ENCODE peak calls at places on chromosomes 2 and 18, in six cellular contexts. V is foreskin fibroblast; J is transverse colon; N is CD8-positive, alpha-beta T cell; M is fibroblast of lung; U is tibial artery. O is an unnamed sample.

GRCh38 chr2:182318466-182319309 is 108.1 kb downstream of the PDE1A start:
- DNase-seq in N (no peak), J (no peak), V (no peak), U (no peak), M (peak), O (no peak)

GRCh38 chr18:2617974-2618373 is 37.6 kb upstream of the SMCHD1 start:
- DNase-seq in J (no peak), M (no peak), U (no peak), N (no peak), V (peak), O (no peak)

GRCh38 chr2:241894056-241894641 is 24.6 kb downstream of the RTP5 start:
- DNase-seq in V (no peak), U (peak), M (no peak), N (no peak), J (no peak), O (no peak)

GRCh38 chr2:108940156-108940555 is 48.9 kb downstream of the EDAR start:
- DNase-seq in V (no peak), N (no peak), J (no peak), U (no peak), M (no peak), O (no peak)

GRCh38 chr2:74985983-74986382 is 27.5 kb downstream of the POLE4 start:
- DNase-seq in M (no peak), N (no peak), U (no peak), J (no peak), V (no peak), O (no peak)

GRCh38 chr2:85154048-85154753 is 21.0 kb downstream of the TCF7L1 start:
- DNase-seq in V (no peak), M (peak), N (no peak), U (no peak), J (no peak), O (no peak)

GRCh38 chr2:188746727-188747126 is 227.4 kb upstream of the COL3A1 start:
- DNase-seq in J (no peak), N (no peak), M (peak), U (no peak), V (peak), O (no peak)

GRCh38 chr18:56240405-56240804 is 398.0 kb downstream of the TXNL1 start:
- DNase-seq in M (peak), J (no peak), V (peak), N (no peak), U (no peak), O (no peak)

GRCh38 chr2:57278451-57278850 is 768.2 kb upstream of the VRK2 start:
- DNase-seq in V (no peak), J (no peak), N (no peak), M (no peak), U (no peak), O (no peak)

GRCh38 chr2:19651466-19651865 is 250.3 kb downstream of the TTC32 start:
- DNase-seq in V (peak), M (peak), N (no peak), U (no peak), J (no peak), O (no peak)

GRCh38 chr2:26327291-26328272 is 18.4 kb upstream of the SELENOI start:
- DNase-seq in M (peak), U (no peak), J (no peak), N (no peak), V (peak), O (no peak)

GRCh38 chr2:138724765-138725459 is 55.3 kb downstream of the NXPH2 start:
- DNase-seq in V (no peak), U (no peak), M (no peak), N (no peak), J (no peak), O (no peak)

GRCh38 chr18:5417342-5417741 is 121.8 kb upstream of the ZBTB14 start:
- DNase-seq in V (peak), M (peak), N (no peak), U (peak), J (no peak), O (no peak)

GRCh38 chr2:98669675-98670074 is 61.3 kb downstream of the MGAT4A start:
- DNase-seq in V (no peak), M (peak), U (no peak), N (no peak), J (no peak), O (no peak)

GRCh38 chr2:236535024-236535423 is 34.6 kb upstream of the ACKR3 start:
- DNase-seq in U (no peak), M (peak), V (peak), J (no peak), N (no peak), O (no peak)

GRCh38 chr2:113184531-113185230 is 10.9 kb downstream of the PSD4 start:
- DNase-seq in N (no peak), J (no peak), M (no peak), U (no peak), V (no peak), O (no peak)

GRCh38 chr2:195318440-195319111 is 338.4 kb upstream of the SLC39A10 start:
- DNase-seq in J (peak), N (peak), M (peak), V (peak), U (no peak), O (peak)

GRCh38 chr2:240229603-240230423 is 89.4 kb upstream of the OTOS start:
- DNase-seq in U (no peak), N (no peak), J (no peak), V (peak), M (peak), O (no peak)

GRCh38 chr2:73013941-73014340 is 57.6 kb downstream of the SFXN5 start:
- DNase-seq in V (peak), J (no peak), M (peak), N (no peak), U (no peak), O (no peak)

GRCh38 chr2:68237404-68237803 is 14.9 kb downstream of the PPP3R1 start:
- DNase-seq in U (no peak), N (no peak), M (peak), V (peak), J (no peak), O (no peak)

GRCh38 chr2:230798769-230799399 is 65.9 kb upstream of the ITM2C start:
- DNase-seq in M (peak), U (no peak), N (peak), V (peak), J (no peak), O (peak)

GRCh38 chr2:84894131-84894586 is 11.3 kb upstream of the TMSB10 start:
- DNase-seq in U (no peak), V (no peak), J (no peak), N (no peak), M (no peak), O (no peak)

GRCh38 chr2:8004250-8004681 is 677.6 kb upstream of the ID2 start:
- DNase-seq in N (no peak), U (peak), M (peak), J (peak), V (peak), O (no peak)

GRCh38 chr2:37566517-37566961 is 104.9 kb downstream of the CDC42EP3 start:
- DNase-seq in V (peak), M (peak), U (peak), N (no peak), J (no peak), O (no peak)

GRCh38 chr18:70907673-70908072 is 618.8 kb downstream of the SOCS6 start:
- DNase-seq in M (peak), V (no peak), J (no peak), U (no peak), N (no peak), O (no peak)

GRCh38 chr18:26526128-26526965 is 22.0 kb downstream of the KCTD1 start:
- DNase-seq in M (no peak), U (no peak), V (no peak), J (no peak), N (no peak), O (no peak)

GRCh38 chr2:48315847-48316194 is 214.1 kb upstream of the STON1 start:
- DNase-seq in N (no peak), J (peak), U (no peak), M (no peak), V (peak), O (peak)

GRCh38 chr2:218291934-218292699 is at the start of gene TMBIM1:
- DNase-seq in M (peak), U (peak), V (peak), N (peak), J (peak), O (peak)

GRCh38 chr2:149125031-149125725 is 86.7 kb downstream of the LYPD6B start:
- DNase-seq in M (no peak), U (no peak), N (no peak), V (no peak), J (peak), O (no peak)

GRCh38 chr18:54284967-54285785 is 15.9 kb downstream of the POLI start:
- DNase-seq in M (peak), J (peak), U (no peak), V (peak), N (no peak), O (no peak)

GRCh38 chr2:4247796-4248195 is 544.4 kb downstream of the DCDC2C start:
- DNase-seq in J (no peak), V (no peak), N (no peak), U (no peak), M (peak), O (no peak)

GRCh38 chr18:29077344-29077743 is 900.4 kb upstream of the CDH2 start:
- DNase-seq in U (no peak), V (no peak), M (no peak), J (no peak), N (no peak), O (no peak)

DNA sequence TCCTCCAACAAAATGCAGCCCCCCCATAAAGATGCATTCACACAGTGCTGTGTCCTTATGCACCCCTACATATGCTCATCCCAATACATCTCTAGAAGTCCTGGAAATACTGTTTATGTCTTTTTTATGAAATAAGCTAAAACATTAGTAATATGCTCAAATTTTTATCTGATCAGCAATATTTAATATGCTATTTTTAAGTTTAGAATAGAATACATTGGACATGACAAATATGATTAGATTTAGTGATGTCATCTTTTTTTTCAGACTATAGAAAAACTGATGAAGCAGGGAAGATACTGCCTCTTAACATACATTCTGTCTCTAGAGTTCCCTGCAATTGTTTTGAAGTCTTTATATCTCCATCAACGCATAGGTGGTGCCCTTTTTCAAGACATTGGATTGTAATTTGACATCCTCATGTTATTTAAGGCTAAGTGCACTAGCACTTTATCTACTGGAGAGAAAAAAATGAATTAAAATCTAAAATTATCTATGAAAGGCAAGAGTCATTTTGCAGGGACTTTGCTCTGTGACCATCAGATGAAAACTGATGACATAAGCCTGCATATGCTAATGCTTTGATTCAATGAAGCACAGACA is 395.3 kb downstream of the LPIN1 start:
- DNase-seq in M (no peak), U (no peak), J (no peak), N (no peak), V (no peak), O (no peak)
- TF ChIP-seq CTCF in M (no peak), U (no peak), J (no peak), N (no peak), V (no peak), O (no peak)

GRCh38 chr2:204731996-204732395 is 186.7 kb downstream of the PARD3B start:
- DNase-seq in N (no peak), J (no peak), U (no peak), V (no peak), M (peak), O (no peak)

GRCh38 chr2:204730588-204730987 is 185.3 kb downstream of the PARD3B start:
- DNase-seq in J (no peak), V (no peak), N (no peak), M (no peak), U (no peak), O (no peak)

GRCh38 chr2:204725693-204726092 is 180.4 kb downstream of the PARD3B start:
- DNase-seq in M (no peak), U (no peak), N (no peak), V (no peak), J (no peak), O (no peak)

GRCh38 chr2:204726831-204727230 is 181.6 kb downstream of the PARD3B start:
- DNase-seq in J (no peak), M (no peak), U (no peak), N (no peak), V (no peak), O (no peak)

DNA sequence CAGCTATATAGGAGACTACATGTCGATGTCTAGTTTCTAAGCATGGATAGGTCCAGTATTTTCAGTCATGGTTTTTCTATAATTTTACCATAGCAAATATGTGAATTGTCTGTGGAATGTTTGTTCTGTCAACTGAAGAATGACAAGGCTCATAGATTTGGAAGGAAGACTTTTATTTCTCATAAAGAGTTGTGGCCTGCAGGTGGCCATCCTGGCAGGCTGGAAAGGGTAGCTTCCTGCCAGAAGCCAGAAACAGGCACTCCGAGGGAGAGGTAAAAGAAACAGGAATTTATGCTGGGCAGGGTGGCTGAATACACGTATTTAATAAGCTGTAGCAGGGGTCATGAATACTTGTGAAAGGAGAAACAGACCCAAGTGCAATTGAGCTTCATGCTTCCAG is 182.1 kb downstream of the PARD3B start:
- DNase-seq in M (no peak), U (no peak), V (no peak), N (no peak), J (no peak), O (no peak)
- TF ChIP-seq CTCF in M (no peak), U (no peak), V (no peak), N (no peak), J (no peak), O (no peak)

DNA sequence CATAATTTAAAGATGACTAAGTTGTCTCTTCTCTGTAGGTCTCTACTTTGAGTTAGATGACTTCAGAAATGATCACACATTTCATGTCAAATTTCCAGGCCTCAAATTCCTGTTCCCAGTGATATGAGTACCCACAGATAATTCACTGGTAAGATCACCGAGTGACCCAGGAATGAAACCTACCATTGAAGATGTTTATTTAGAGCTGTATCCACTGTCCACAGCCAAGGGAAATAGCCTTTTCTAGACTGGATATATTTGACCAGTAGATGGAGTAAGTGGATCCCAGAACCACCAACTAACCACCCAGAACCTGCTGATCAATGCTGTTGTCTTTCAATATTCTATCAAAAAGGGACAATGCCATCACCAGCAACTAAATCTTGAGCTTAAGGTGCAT is 238.8 kb downstream of the SLC8A1 start:
- DNase-seq in M (peak), V (peak), U (no peak), N (no peak), J (no peak), O (no peak)
- TF ChIP-seq CTCF in M (peak), V (peak), U (no peak), N (no peak), J (peak), O (peak)

GRCh38 chr18:304887-305529 is 37.2 kb upstream of the THOC1 start:
- DNase-seq in J (no peak), M (no peak), U (no peak), N (no peak), V (no peak), O (no peak)
- TF ChIP-seq CTCF in J (no peak), M (no peak), U (no peak), N (no peak), V (no peak), O (no peak)

DNA sequence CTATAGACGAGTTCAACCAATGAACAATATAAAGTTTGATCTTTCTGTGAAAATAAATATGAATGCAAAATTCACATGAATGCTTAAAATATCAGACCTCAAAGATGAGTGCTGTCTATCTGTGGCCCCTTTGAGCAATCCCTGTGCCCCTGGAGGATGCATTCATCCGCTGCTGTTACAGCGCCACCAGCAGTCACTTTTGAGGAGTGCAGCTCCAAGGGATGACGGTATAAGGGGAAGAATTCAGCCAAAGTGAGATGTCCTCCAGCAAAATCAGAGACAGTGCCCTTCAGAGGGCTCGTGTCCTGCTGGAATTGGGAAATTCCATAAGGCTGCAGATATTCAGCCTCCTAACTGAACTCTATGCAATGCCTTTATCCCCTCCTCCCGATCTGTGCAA is 12.0 kb upstream of the CHRNA1 start:
- DNase-seq in V (peak), M (no peak), J (no peak), U (no peak), N (no peak), O (no peak)
- TF ChIP-seq CTCF in V (peak), M (peak), J (no peak), U (no peak), N (peak), O (no peak)